ENCODE peak calls at places on chromosomes 6 and 20, in four cellular contexts. J is H1, Y is HepG2, S is GM12878. I is an unnamed sample. For H3K27me3, the result is how much of the 10 kb centered on the place peaks cover.

GRCh38 chr20:22999756-23000155 is 35.4 kb upstream of the SSTR4 start:
- DNase-seq in J (no peak), Y (no peak), S (no peak), I (no peak)

GRCh38 chr6:53938810-53939209 is 144.0 kb downstream of the LRRC1 start:
- DNase-seq in J (no peak), Y (no peak), S (no peak), I (no peak)

GRCh38 chr20:63520939-63521601 is 505 bp downstream of the PPDPF start:
- DNase-seq in J (no peak), Y (peak), S (no peak), I (no peak)

GRCh38 chr6:163661271-163661671 is 246.8 kb downstream of the QKI start:
- DNase-seq in J (no peak), Y (no peak), S (peak), I (no peak)

GRCh38 chr20:43583982-43584432 is 6.7 kb upstream of the IFT52 start:
- DNase-seq in J (no peak), Y (peak), S (no peak), I (no peak)

GRCh38 chr6:12012566-12013367 is 655 bp downstream of the HIVEP1 start:
- DNase-seq in J (peak), Y (peak), S (peak), I (peak)

GRCh38 chr6:170066679-170067078 is 224.2 kb downstream of the DLL1 start:
- DNase-seq in J (no peak), Y (no peak), S (no peak), I (no peak)

GRCh38 chr6:158730175-158730907 is 80.5 kb downstream of the SYTL3 start:
- DNase-seq in J (no peak), Y (no peak), S (no peak), I (no peak)

GRCh38 chr6:149455028-149455732 is 29.6 kb downstream of the ZC3H12D start:
- DNase-seq in J (no peak), Y (no peak), S (no peak), I (no peak)

GRCh38 chr6:12507641-12508040 is 208.9 kb upstream of the PHACTR1 start:
- DNase-seq in J (no peak), Y (no peak), S (no peak), I (no peak)

GRCh38 chr6:64254558-64254957 is 619.0 kb downstream of the PHF3 start:
- DNase-seq in J (no peak), Y (peak), S (no peak), I (no peak)

GRCh38 chr6:163750436-163751031 is 336.0 kb downstream of the QKI start:
- DNase-seq in J (no peak), Y (no peak), S (no peak), I (no peak)

GRCh38 chr20:37265152-37265551 is 3.5 kb upstream of the GHRH start:
- DNase-seq in J (no peak), Y (no peak), S (no peak), I (no peak)

GRCh38 chr6:149147191-149147590 is 170.3 kb upstream of the TAB2 start:
- DNase-seq in J (no peak), Y (no peak), S (no peak), I (no peak)

GRCh38 chr6:108071736-108072276 is 2.7 kb downstream of the OSTM1 start:
- DNase-seq in J (peak), Y (no peak), S (no peak), I (peak)

GRCh38 chr6:22956029-22956715 is 386.8 kb downstream of the HDGFL1 start:
- DNase-seq in J (no peak), Y (no peak), S (no peak), I (no peak)

GRCh38 chr6:117531346-117531745 is 48.9 kb downstream of the DCBLD1 start:
- DNase-seq in J (no peak), Y (no peak), S (no peak), I (no peak)

GRCh38 chr6:125950293-125950692 is 6.3 kb upstream of the HINT3 start:
- DNase-seq in J (no peak), Y (no peak), S (no peak), I (peak)

GRCh38 chr20:43667341-43668132 is 623 bp downstream of the MYBL2 start:
- DNase-seq in J (no peak), Y (no peak), S (no peak), I (peak)

GRCh38 chr6:142523485-142523884 is 221.7 kb downstream of the ADGRG6 start:
- DNase-seq in J (no peak), Y (no peak), S (no peak), I (no peak)

GRCh38 chr6:41639556-41640371 is 1.5 kb downstream of the MDFI start:
- DNase-seq in J (no peak), Y (no peak), S (no peak), I (no peak)

GRCh38 chr20:3203315-3204123 is 963 bp downstream of the DDRGK1 start:
- DNase-seq in J (no peak), Y (peak), S (no peak), I (no peak)

GRCh38 chr6:161198781-161199505 is 74.9 kb downstream of the AGPAT4 start:
- DNase-seq in J (no peak), Y (no peak), S (no peak), I (no peak)

GRCh38 chr20:36808317-36809257 is 35.0 kb upstream of the DSN1 start:
- DNase-seq in J (peak), Y (peak), S (no peak), I (peak)

GRCh38 chr6:136411028-136411329 is 121.3 kb upstream of the BCLAF1 start:
- DNase-seq in J (no peak), Y (no peak), S (no peak), I (no peak)

GRCh38 chr6:149063443-149063842 is 254.1 kb upstream of the TAB2 start:
- DNase-seq in J (no peak), Y (no peak), S (no peak), I (no peak)

GRCh38 chr6:119379809-119380208 is 30.2 kb upstream of the MAN1A1 start:
- DNase-seq in J (no peak), Y (no peak), S (no peak), I (no peak)

GRCh38 chr6:111171577-111172400 is 84.5 kb downstream of the SLC16A10 start:
- DNase-seq in J (no peak), Y (no peak), S (no peak), I (no peak)

GRCh38 chr20:11246251-11246775 is 572.5 kb upstream of the JAG1 start:
- DNase-seq in J (no peak), Y (no peak), S (no peak), I (no peak)

GRCh38 chr6:66605011-66605410 is 898.0 kb upstream of the EYS start:
- DNase-seq in J (no peak), Y (no peak), S (no peak), I (no peak)

GRCh38 chr6:150452642-150453243 is 83.9 kb downstream of the IYD start:
- DNase-seq in J (no peak), Y (no peak), S (no peak), I (peak)

GRCh38 chr20:57526067-57526884 is 1.3 kb upstream of the CTCFL start:
- DNase-seq in J (no peak), Y (peak), S (no peak), I (peak)

GRCh38 chr20:12699374-12700228 is 309.2 kb upstream of the SPTLC3 start:
- DNase-seq in J (no peak), Y (no peak), S (no peak), I (no peak)

GRCh38 chr6:157222201-157222981 is 100.9 kb downstream of the TMEM242 start:
- DNase-seq in J (no peak), Y (no peak), S (no peak), I (no peak)

GRCh38 chr6:17842014-17842776 is 135.5 kb upstream of the NUP153 start:
- DNase-seq in J (no peak), Y (no peak), S (no peak), I (no peak)

GRCh38 chr6:142605922-142606321 is 304.1 kb downstream of the ADGRG6 start:
- DNase-seq in J (no peak), Y (no peak), S (no peak), I (no peak)

GRCh38 chr6:56692586-56693245 is 50.0 kb upstream of the DST start:
- DNase-seq in J (no peak), Y (peak), S (no peak), I (no peak)

GRCh38 chr6:140090871-140091270 is 716.4 kb upstream of the CITED2 start:
- DNase-seq in J (no peak), Y (no peak), S (no peak), I (no peak)

GRCh38 chr6:24197892-24198291 is 71.9 kb downstream of the NRSN1 start:
- DNase-seq in J (no peak), Y (peak), S (no peak), I (no peak)

GRCh38 chr20:50560867-50561266 is 50.7 kb downstream of the PTPN1 start:
- DNase-seq in J (no peak), Y (no peak), S (no peak), I (no peak)
- TF ChIP-seq SUZ12 in J (no peak), Y (no peak), S (no peak), I (no peak)

DNA sequence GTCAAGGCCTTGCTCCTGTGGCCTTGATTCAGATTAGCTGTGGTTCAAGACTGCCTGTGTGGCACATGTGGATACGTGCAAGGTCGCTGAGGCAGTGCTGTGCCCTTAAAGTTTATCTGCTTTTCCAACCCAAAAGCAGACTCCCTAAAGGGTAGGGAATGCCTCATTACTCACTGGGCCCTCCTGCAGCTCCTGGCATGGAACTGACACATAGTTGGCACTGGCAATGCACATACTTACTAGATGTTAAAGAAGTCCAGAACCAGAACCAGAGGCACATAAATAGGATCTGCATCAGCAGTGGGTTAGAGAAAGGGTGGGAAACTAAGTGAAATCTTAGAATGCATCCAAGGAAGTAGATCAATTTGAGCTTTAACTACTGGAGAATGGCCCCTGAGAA is 90.6 kb upstream of the MLN start:
- DNase-seq in J (no peak), Y (no peak), S (no peak), I (no peak)
- H3K27me3 ChIP-seq in J (under half), Y (half or more), S (under half), I (under half)

GRCh38 chr6:147201885-147202515 is 2.2 kb upstream of the STXBP5 start:
- DNase-seq in J (no peak), Y (peak), S (no peak), I (no peak)
- H3K4me3 ChIP-seq in J (peak), Y (peak), S (peak), I (no peak)

GRCh38 chr6:167119680-167120556 is 3.0 kb upstream of the CCR6 start:
- DNase-seq in J (no peak), Y (no peak), S (no peak), I (no peak)
- TF ChIP-seq SUZ12 in J (no peak), Y (no peak), S (no peak), I (no peak)

DNA sequence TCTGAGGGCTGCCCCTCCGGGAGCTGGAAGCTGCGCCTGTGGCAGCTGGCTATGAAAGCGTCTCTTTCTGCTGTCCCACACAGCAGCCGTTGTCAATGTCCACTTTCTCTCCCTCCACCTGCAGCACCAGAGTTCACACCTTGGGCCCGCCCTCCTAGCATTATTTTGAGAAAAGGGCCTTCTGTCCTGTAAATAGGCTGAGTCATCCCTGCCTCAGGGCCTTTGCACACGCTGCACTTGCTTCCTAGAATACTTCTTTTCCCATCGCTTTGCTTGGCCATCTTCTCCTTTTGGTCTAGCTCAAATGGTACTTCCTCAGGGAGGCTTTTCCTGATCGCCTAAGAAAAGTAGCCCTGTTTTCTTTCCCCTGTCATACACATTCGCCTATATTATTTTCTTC is 69.3 kb upstream of the ZNFX1 start:
- DNase-seq in J (no peak), Y (no peak), S (no peak), I (no peak)
- H3K27me3 ChIP-seq in J (under half), Y (under half), S (under half), I (under half)

GRCh38 chr6:52389626-52390360 is 27.8 kb downstream of the PAQR8 start:
- DNase-seq in J (no peak), Y (peak), S (peak), I (no peak)
- H3K4me3 ChIP-seq in J (no peak), Y (peak), S (peak), I (no peak)

GRCh38 chr20:61628901-61629300 is 376.8 kb downstream of the CDH4 start:
- DNase-seq in J (no peak), Y (no peak), S (no peak), I (no peak)
- TF ChIP-seq SUZ12 in J (no peak), Y (no peak), S (no peak), I (no peak)

DNA sequence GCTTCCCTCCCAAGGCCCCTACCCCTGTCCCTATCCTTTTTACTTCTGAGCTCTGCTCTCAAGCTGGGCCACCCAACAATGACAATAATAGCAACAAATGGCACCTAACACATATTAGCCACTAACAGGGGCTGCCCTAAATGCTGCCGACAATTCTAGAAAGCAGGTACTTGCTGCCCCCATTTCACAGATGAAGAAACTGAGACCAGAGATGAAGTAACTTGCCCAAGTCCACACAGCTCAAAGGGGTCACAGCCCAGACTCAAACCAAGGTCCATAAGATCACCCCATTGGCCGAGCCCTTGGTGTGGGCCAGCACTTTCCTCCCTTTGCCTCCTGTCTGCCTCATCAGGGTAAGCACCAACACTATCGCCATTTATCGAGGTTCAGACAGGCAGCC is 12.0 kb downstream of the BNIP5 start:
- DNase-seq in J (no peak), Y (no peak), S (no peak), I (no peak)
- H3K27me3 ChIP-seq in J (under half), Y (under half), S (under half), I (under half)

GRCh38 chr20:45359069-45359405 is 3.9 kb upstream of the SYS1 start:
- DNase-seq in J (no peak), Y (no peak), S (no peak), I (no peak)
- H3K4me3 ChIP-seq in J (no peak), Y (peak), S (no peak), I (no peak)

GRCh38 chr6:26596579-26597388 is at the start of gene ABT1:
- DNase-seq in J (peak), Y (peak), S (peak), I (peak)

GRCh38 chr6:26593278-26594127 is 3.2 kb upstream of the ABT1 start:
- DNase-seq in J (no peak), Y (no peak), S (no peak), I (no peak)

GRCh38 chr6:26594128-26594493 is 2.6 kb upstream of the ABT1 start:
- DNase-seq in J (no peak), Y (no peak), S (no peak), I (no peak)

GRCh38 chr6:26595669-26596269 is 984 bp upstream of the ABT1 start:
- DNase-seq in J (peak), Y (peak), S (no peak), I (peak)

GRCh38 chr6:26594730-26595632 is 1.8 kb upstream of the ABT1 start:
- DNase-seq in J (peak), Y (peak), S (no peak), I (peak)
- TF ChIP-seq SUZ12 in J (no peak), Y (no peak), S (no peak), I (no peak)